ENCODE peak calls at places on chromosomes 5 and 9, in seven cellular contexts. One of them, this sample, is unnamed.

GRCh38 chr9:87239312-87239711 is 258.4 kb upstream of the DAPK1 start:
- DNase-seq in NCI-H2227 treated with DMSO at 0.1 percent for 48 hours: no peak
- DNase-seq in heart right ventricle: no peak
- DNase-seq in spleen: no peak
- DNase-seq in SIG-M5: no peak
- DNase-seq in NCI-H748 treated with DMSO at 0.1 percent for 48 hours: no peak
- DNase-seq in NCI-H1694 treated with DMSO at 0.1 percent for 48 hours: no peak
- DNase-seq in this sample: no peak

GRCh38 chr5:7392401-7393024 is 3.4 kb upstream of the ADCY2 start:
- DNase-seq in spleen: no peak
- DNase-seq in NCI-H1694 treated with DMSO at 0.1 percent for 48 hours: peak; percentile 86
- DNase-seq in heart right ventricle: no peak
- DNase-seq in SIG-M5: no peak
- DNase-seq in NCI-H748 treated with DMSO at 0.1 percent for 48 hours: peak; percentile 88
- DNase-seq in NCI-H2227 treated with DMSO at 0.1 percent for 48 hours: no peak
- DNase-seq in this sample: no peak

GRCh38 chr9:134335095-134335489 is 8.8 kb downstream of the RXRA start:
- DNase-seq in NCI-H2227 treated with DMSO at 0.1 percent for 48 hours: no peak
- DNase-seq in heart right ventricle: no peak
- DNase-seq in spleen: no peak
- DNase-seq in NCI-H748 treated with DMSO at 0.1 percent for 48 hours: no peak
- DNase-seq in SIG-M5: no peak
- DNase-seq in NCI-H1694 treated with DMSO at 0.1 percent for 48 hours: no peak
- DNase-seq in this sample: no peak

GRCh38 chr9:112532427-112532826 is 45.8 kb downstream of the KIAA1958 start:
- DNase-seq in spleen: no peak
- DNase-seq in NCI-H748 treated with DMSO at 0.1 percent for 48 hours: no peak
- DNase-seq in heart right ventricle: no peak
- DNase-seq in SIG-M5: no peak
- DNase-seq in NCI-H1694 treated with DMSO at 0.1 percent for 48 hours: no peak
- DNase-seq in NCI-H2227 treated with DMSO at 0.1 percent for 48 hours: no peak
- DNase-seq in this sample: no peak

GRCh38 chr9:108691614-108692013 is 164.2 kb downstream of the ACTL7B start:
- DNase-seq in spleen: no peak
- DNase-seq in heart right ventricle: no peak
- DNase-seq in SIG-M5: no peak
- DNase-seq in NCI-H1694 treated with DMSO at 0.1 percent for 48 hours: no peak
- DNase-seq in NCI-H748 treated with DMSO at 0.1 percent for 48 hours: no peak
- DNase-seq in NCI-H2227 treated with DMSO at 0.1 percent for 48 hours: no peak
- DNase-seq in this sample: peak; percentile 42

GRCh38 chr9:133492061-133493021 is 13.4 kb upstream of the SLC2A6 start:
- DNase-seq in heart right ventricle: no peak
- DNase-seq in SIG-M5: no peak
- DNase-seq in NCI-H748 treated with DMSO at 0.1 percent for 48 hours: no peak
- DNase-seq in NCI-H1694 treated with DMSO at 0.1 percent for 48 hours: peak; percentile 1
- DNase-seq in NCI-H2227 treated with DMSO at 0.1 percent for 48 hours: no peak
- DNase-seq in spleen: no peak
- DNase-seq in this sample: peak; percentile 87

GRCh38 chr9:135883410-135884089 is 23.8 kb downstream of the CAMSAP1 start:
- DNase-seq in spleen: no peak
- DNase-seq in NCI-H2227 treated with DMSO at 0.1 percent for 48 hours: no peak
- DNase-seq in heart right ventricle: no peak
- DNase-seq in SIG-M5: no peak
- DNase-seq in NCI-H748 treated with DMSO at 0.1 percent for 48 hours: no peak
- DNase-seq in NCI-H1694 treated with DMSO at 0.1 percent for 48 hours: no peak
- DNase-seq in this sample: no peak

GRCh38 chr5:88393721-88394530 is 125.3 kb upstream of the TMEM161B start:
- DNase-seq in NCI-H2227 treated with DMSO at 0.1 percent for 48 hours: no peak
- DNase-seq in NCI-H1694 treated with DMSO at 0.1 percent for 48 hours: no peak
- DNase-seq in SIG-M5: no peak
- DNase-seq in spleen: no peak
- DNase-seq in heart right ventricle: no peak
- DNase-seq in NCI-H748 treated with DMSO at 0.1 percent for 48 hours: no peak
- DNase-seq in this sample: no peak

GRCh38 chr5:153147891-153148623 is 342.4 kb upstream of the GRIA1 start:
- DNase-seq in NCI-H2227 treated with DMSO at 0.1 percent for 48 hours: no peak
- DNase-seq in SIG-M5: no peak
- DNase-seq in heart right ventricle: no peak
- DNase-seq in spleen: no peak
- DNase-seq in NCI-H1694 treated with DMSO at 0.1 percent for 48 hours: peak; percentile 81
- DNase-seq in NCI-H748 treated with DMSO at 0.1 percent for 48 hours: peak; percentile 90
- DNase-seq in this sample: peak; percentile 55

GRCh38 chr9:123933401-123933800 is 3.5 kb upstream of the DENND1A start:
- DNase-seq in NCI-H2227 treated with DMSO at 0.1 percent for 48 hours: no peak
- DNase-seq in spleen: no peak
- DNase-seq in SIG-M5: no peak
- DNase-seq in NCI-H748 treated with DMSO at 0.1 percent for 48 hours: no peak
- DNase-seq in heart right ventricle: no peak
- DNase-seq in NCI-H1694 treated with DMSO at 0.1 percent for 48 hours: no peak
- DNase-seq in this sample: no peak

GRCh38 chr5:40033411-40033810 is 608.6 kb upstream of the DAB2 start:
- DNase-seq in spleen: peak; percentile 76
- DNase-seq in heart right ventricle: no peak
- DNase-seq in NCI-H2227 treated with DMSO at 0.1 percent for 48 hours: no peak
- DNase-seq in NCI-H1694 treated with DMSO at 0.1 percent for 48 hours: no peak
- DNase-seq in NCI-H748 treated with DMSO at 0.1 percent for 48 hours: peak; percentile 46
- DNase-seq in SIG-M5: no peak
- DNase-seq in this sample: peak; percentile 68

GRCh38 chr5:180644825-180645608 is 4.4 kb downstream of the FLT4 start:
- DNase-seq in NCI-H2227 treated with DMSO at 0.1 percent for 48 hours: no peak
- DNase-seq in heart right ventricle: no peak
- DNase-seq in spleen: peak; percentile 90
- DNase-seq in NCI-H748 treated with DMSO at 0.1 percent for 48 hours: no peak
- DNase-seq in SIG-M5: no peak
- DNase-seq in NCI-H1694 treated with DMSO at 0.1 percent for 48 hours: no peak
- DNase-seq in this sample: no peak

GRCh38 chr5:37248387-37248969 is 698 bp downstream of the CPLANE1 start:
- DNase-seq in NCI-H2227 treated with DMSO at 0.1 percent for 48 hours: peak; percentile 60
- DNase-seq in NCI-H748 treated with DMSO at 0.1 percent for 48 hours: peak; percentile 59
- DNase-seq in NCI-H1694 treated with DMSO at 0.1 percent for 48 hours: peak; percentile 42
- DNase-seq in SIG-M5: no peak
- DNase-seq in heart right ventricle: no peak
- DNase-seq in spleen: no peak
- DNase-seq in this sample: peak; percentile 58

GRCh38 chr9:37324691-37325490 is 97.6 kb upstream of the GRHPR start:
- DNase-seq in SIG-M5: no peak
- DNase-seq in heart right ventricle: no peak
- DNase-seq in NCI-H2227 treated with DMSO at 0.1 percent for 48 hours: peak; percentile 83
- DNase-seq in NCI-H1694 treated with DMSO at 0.1 percent for 48 hours: no peak
- DNase-seq in spleen: no peak
- DNase-seq in NCI-H748 treated with DMSO at 0.1 percent for 48 hours: peak; percentile 27
- DNase-seq in this sample: no peak

GRCh38 chr9:138020795-138021182 is 143.2 kb downstream of the CACNA1B start:
- DNase-seq in SIG-M5: no peak
- DNase-seq in spleen: no peak
- DNase-seq in NCI-H2227 treated with DMSO at 0.1 percent for 48 hours: no peak
- DNase-seq in heart right ventricle: no peak
- DNase-seq in NCI-H1694 treated with DMSO at 0.1 percent for 48 hours: no peak
- DNase-seq in NCI-H748 treated with DMSO at 0.1 percent for 48 hours: no peak
- DNase-seq in this sample: no peak

This sample was measured in SJCRH30.